ENCODE peak calls at places on chromosomes 16 and 17, in six cellular contexts. Y, P, E, Q, W and I are unnamed samples.

GRCh38 chr16:9270424-9270823 is 179.0 kb downstream of the HAPSTR1 start:
- DNase-seq in Y (no peak), P (no peak), E (no peak), Q (no peak), W (no peak), I (no peak)

GRCh38 chr16:72898216-72898825 is 149.6 kb downstream of the ZFHX3 start:
- DNase-seq in Y (no peak), P (no peak), E (no peak), Q (no peak), W (no peak), I (no peak)

GRCh38 chr16:64077242-64077641 is 1044.6 kb downstream of the CDH11 start:
- DNase-seq in Y (no peak), P (no peak), E (no peak), Q (no peak), W (no peak), I (no peak)

GRCh38 chr17:20066253-20066652 is 57.1 kb downstream of the SPECC1 start:
- DNase-seq in Y (no peak), P (peak; percentile 93), E (no peak), Q (peak; percentile 57), W (peak; percentile 75), I (no peak)

GRCh38 chr17:57309479-57309878 is 53.2 kb downstream of the MSI2 start:
- DNase-seq in Y (no peak), P (no peak), E (no peak), Q (no peak), W (peak; percentile 34), I (no peak)

GRCh38 chr17:81865733-81866439 is 5.3 kb downstream of the ARHGDIA start:
- DNase-seq in Y (peak; percentile 46), P (peak; percentile 27), E (no peak), Q (no peak), W (peak; percentile 46), I (no peak)

GRCh38 chr17:49112936-49113335 is 19.6 kb upstream of the B4GALNT2 start:
- DNase-seq in Y (no peak), P (no peak), E (no peak), Q (no peak), W (no peak), I (no peak)

GRCh38 chr17:75077490-75078096 is 10.2 kb upstream of the SLC16A5 start:
- DNase-seq in Y (peak; percentile 82), P (no peak), E (peak; percentile 90), Q (peak; percentile 70), W (no peak), I (peak; percentile 82)

GRCh38 chr17:80559688-80560290 is 15.2 kb downstream of the RPTOR start:
- DNase-seq in Y (no peak), P (peak; percentile 47), E (no peak), Q (no peak), W (no peak), I (no peak)

GRCh38 chr16:77496934-77497333 is 62.1 kb upstream of the ADAMTS18 start:
- DNase-seq in Y (no peak), P (no peak), E (no peak), Q (no peak), W (no peak), I (no peak)

GRCh38 chr17:44807093-44807816 is 22.8 kb downstream of the GJC1 start:
- DNase-seq in Y (no peak), P (no peak), E (no peak), Q (no peak), W (no peak), I (peak; percentile 37)

GRCh38 chr17:64213995-64214507 is 49.0 kb downstream of the TEX2 start:
- DNase-seq in Y (no peak), P (peak; percentile 22), E (no peak), Q (no peak), W (no peak), I (no peak)

GRCh38 chr16:14232106-14232890 is 161.2 kb downstream of the MRTFB start:
- DNase-seq in Y (no peak), P (peak; percentile 35), E (no peak), Q (no peak), W (no peak), I (no peak)

GRCh38 chr17:81305051-81305630 is 10.0 kb upstream of the SLC38A10 start:
- DNase-seq in Y (no peak), P (no peak), E (no peak), Q (no peak), W (no peak), I (no peak)

GRCh38 chr16:80525420-80525819 is 15.4 kb upstream of the DYNLRB2 start:
- DNase-seq in Y (no peak), P (no peak), E (no peak), Q (no peak), W (no peak), I (no peak)

GRCh38 chr16:80526418-80527061 is 14.3 kb upstream of the DYNLRB2 start:
- DNase-seq in Y (no peak), P (peak; percentile 75), E (no peak), Q (no peak), W (peak; percentile 43), I (peak; percentile 56)

GRCh38 chr16:80530479-80530878 is 10.3 kb upstream of the DYNLRB2 start:
- DNase-seq in Y (no peak), P (no peak), E (no peak), Q (no peak), W (no peak), I (no peak)

DNA sequence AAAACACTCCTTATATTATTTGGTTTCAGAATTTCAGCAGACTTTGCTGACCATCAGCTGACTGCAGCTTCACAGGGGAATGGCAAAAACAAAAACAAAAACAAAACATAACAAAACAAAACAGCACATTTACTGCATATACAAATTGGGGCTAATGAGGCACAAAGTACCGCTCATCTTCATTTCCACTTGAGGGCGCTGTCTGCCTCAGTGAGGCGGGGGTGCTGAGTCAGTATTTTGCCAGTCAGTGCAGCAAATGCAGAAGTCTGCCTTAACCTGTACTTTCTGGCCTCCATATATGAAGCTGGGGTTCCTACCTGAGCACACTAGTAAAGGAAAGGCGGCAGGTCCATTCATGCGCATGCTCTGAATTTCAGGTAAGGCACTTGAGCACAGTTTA is 13.5 kb upstream of the DYNLRB2 start:
- DNase-seq in Y (peak; percentile 40), P (peak; percentile 11), E (no peak), Q (no peak), W (peak; percentile 11), I (peak; percentile 58)
- TF ChIP-seq CTCF in Y (peak; percentile 78), P (peak; percentile 50), E (no peak), Q (no peak), W (peak; percentile 59), I (peak; percentile 42)

GRCh38 chr17:58595194-58595792 is 80.9 kb upstream of the MTMR4 start:
- DNase-seq in Y (no peak), P (no peak), E (no peak), Q (no peak), W (no peak), I (no peak)
- TF ChIP-seq CTCF in Y (peak; percentile 17), P (no peak), E (no peak), Q (no peak), W (no peak), I (peak; percentile 16)

DNA sequence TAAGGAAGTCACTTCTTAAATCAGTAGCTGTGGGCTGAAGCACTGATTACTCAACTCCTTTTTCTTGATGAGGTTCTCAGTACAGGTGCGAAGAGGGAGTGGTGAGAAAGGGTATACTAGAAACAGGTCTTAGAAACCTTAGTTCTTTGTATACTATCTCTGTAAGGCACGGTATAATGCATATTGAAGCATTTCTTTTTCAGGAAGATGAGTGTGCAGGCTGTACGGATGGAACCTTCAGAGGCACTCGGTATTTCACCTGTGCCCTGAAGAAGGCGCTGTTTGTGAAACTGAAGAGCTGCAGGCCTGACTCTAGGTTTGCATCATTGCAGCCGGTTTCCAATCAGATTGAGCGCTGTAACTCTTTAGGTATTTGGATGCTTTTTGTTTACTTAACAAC is 39.2 kb downstream of the CYLD start:
- DNase-seq in Y (no peak), P (no peak), E (no peak), Q (no peak), W (no peak), I (no peak)
- TF ChIP-seq CTCF in Y (no peak), P (no peak), E (no peak), Q (no peak), W (peak; percentile 21), I (no peak)

GRCh38 chr16:57736419-57737281 is 1.1 kb downstream of the KATNB1 start:
- DNase-seq in Y (no peak), P (peak; percentile 75), E (no peak), Q (no peak), W (peak; percentile 59), I (no peak)
- TF ChIP-seq CTCF in Y (no peak), P (peak; percentile 26), E (no peak), Q (no peak), W (peak; percentile 23), I (no peak)

DNA sequence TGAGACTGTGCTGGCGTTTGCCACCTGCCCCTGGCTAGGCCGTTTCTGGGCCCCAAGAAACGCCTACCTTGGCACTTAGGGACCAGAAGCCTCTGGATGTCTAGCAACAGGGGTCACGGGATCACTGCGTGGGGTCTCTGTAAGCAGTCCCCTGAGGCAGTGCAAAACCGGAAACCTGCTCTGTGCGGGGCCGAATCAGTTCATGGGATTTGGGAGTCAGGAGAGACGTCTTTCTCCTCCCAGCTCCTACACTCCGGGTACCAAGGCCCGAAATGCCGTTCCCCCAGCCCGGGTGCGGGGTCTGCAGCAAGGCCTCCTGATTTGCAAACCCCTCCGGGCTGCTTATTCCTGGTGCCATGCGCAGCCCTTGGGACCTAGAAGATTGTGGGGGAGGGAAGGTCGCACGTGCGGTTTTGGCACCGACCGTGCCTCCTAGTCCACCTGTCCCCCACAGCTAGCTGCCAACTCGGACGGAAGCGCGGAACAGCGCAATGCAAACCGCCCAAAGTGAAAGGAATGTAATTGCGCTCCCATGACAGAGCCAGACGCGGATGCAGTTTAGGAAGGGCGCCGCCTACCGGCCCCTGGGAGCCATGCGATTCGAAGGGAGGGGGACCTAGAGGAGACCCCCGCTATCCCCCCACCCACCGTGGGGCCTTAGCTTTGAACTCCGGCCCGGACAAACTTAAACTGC is 6.5 kb downstream of the IRX5 start:
- DNase-seq in Y (peak; percentile 21), P (peak; percentile 58), E (peak; percentile 69), Q (no peak), W (peak; percentile 82), I (peak; percentile 52)
- TF ChIP-seq CTCF in Y (peak; percentile 24), P (peak; percentile 71), E (peak; percentile 60), Q (peak; percentile 30), W (peak; percentile 79), I (no peak)

GRCh38 chr17:2023692-2024571 is 1.2 kb downstream of the RTN4RL1 start:
- DNase-seq in Y (no peak), P (peak; percentile 35), E (no peak), Q (peak; percentile 72), W (peak; percentile 37), I (no peak)
- TF ChIP-seq CTCF in Y (no peak), P (no peak), E (no peak), Q (no peak), W (no peak), I (no peak)

DNA sequence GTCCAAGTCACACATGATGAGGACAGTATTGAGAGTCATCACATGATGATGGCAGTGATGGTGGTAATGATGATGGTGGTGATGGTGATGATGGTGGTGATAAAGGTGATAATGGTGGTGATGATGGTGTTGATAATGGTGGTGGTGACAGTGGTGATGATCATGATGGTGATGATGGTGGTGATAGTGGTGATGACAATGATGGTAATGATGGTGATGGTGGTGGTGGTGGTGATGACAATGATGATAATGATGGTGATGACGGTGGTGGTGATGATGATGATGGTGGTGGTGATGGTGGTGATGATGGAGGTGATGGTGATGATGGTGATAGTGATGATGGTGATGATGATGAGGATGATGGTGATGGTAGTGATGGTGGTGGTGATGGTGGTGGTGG is 190.2 kb upstream of the ZNF469 start:
- DNase-seq in Y (no peak), P (no peak), E (no peak), Q (no peak), W (no peak), I (no peak)
- TF ChIP-seq CTCF in Y (no peak), P (no peak), E (no peak), Q (no peak), W (no peak), I (no peak)